ENCODE peak calls at places on chromosomes 13 and 19, in seven cellular contexts. One of them, this sample, is unnamed. For H3K9me3, the result is how much of the 10 kb centered on the place peaks cover.

GRCh38 chr13:77379508-77379907 is 52.6 kb upstream of the MYCBP2 start:
- DNase-seq in esophagus squamous epithelium: no peak
- DNase-seq in psoas muscle: no peak
- DNase-seq in suprapubic skin: no peak
- DNase-seq in left ventricle myocardium inferior: no peak
- DNase-seq in AG04450: no peak
- DNase-seq in right atrium auricular region: no peak
- DNase-seq in this sample: no peak

GRCh38 chr13:101398920-101399319 is 17.4 kb downstream of the NALCN start:
- DNase-seq in esophagus squamous epithelium: no peak
- DNase-seq in psoas muscle: no peak
- DNase-seq in suprapubic skin: no peak
- DNase-seq in left ventricle myocardium inferior: no peak
- DNase-seq in AG04450: no peak
- DNase-seq in right atrium auricular region: no peak
- DNase-seq in this sample: no peak

GRCh38 chr19:41691268-41691970 is 3.3 kb upstream of the CEACAM7 start:
- DNase-seq in esophagus squamous epithelium: no peak
- DNase-seq in psoas muscle: no peak
- DNase-seq in suprapubic skin: no peak
- DNase-seq in left ventricle myocardium inferior: no peak
- DNase-seq in AG04450: no peak
- DNase-seq in right atrium auricular region: peak
- DNase-seq in this sample: no peak

GRCh38 chr19:12994701-12995595 is at the start of gene NFIX:
- DNase-seq in esophagus squamous epithelium: no peak
- DNase-seq in psoas muscle: peak
- DNase-seq in suprapubic skin: peak
- DNase-seq in left ventricle myocardium inferior: peak
- DNase-seq in AG04450: no peak
- DNase-seq in right atrium auricular region: no peak
- DNase-seq in this sample: peak

GRCh38 chr19:1837625-1838105 is 10.6 kb downstream of the REXO1 start:
- DNase-seq in esophagus squamous epithelium: no peak
- DNase-seq in psoas muscle: no peak
- DNase-seq in suprapubic skin: no peak
- DNase-seq in left ventricle myocardium inferior: peak
- DNase-seq in AG04450: no peak
- DNase-seq in right atrium auricular region: no peak
- DNase-seq in this sample: no peak

GRCh38 chr19:18904334-18905057 is 8.5 kb upstream of the CERS1 start:
- DNase-seq in esophagus squamous epithelium: no peak
- DNase-seq in psoas muscle: no peak
- DNase-seq in suprapubic skin: no peak
- DNase-seq in left ventricle myocardium inferior: no peak
- DNase-seq in AG04450: no peak
- DNase-seq in right atrium auricular region: no peak
- DNase-seq in this sample: no peak

GRCh38 chr19:18506545-18506944 is 15.3 kb downstream of the ELL start:
- DNase-seq in esophagus squamous epithelium: no peak
- DNase-seq in psoas muscle: no peak
- DNase-seq in suprapubic skin: no peak
- DNase-seq in left ventricle myocardium inferior: no peak
- DNase-seq in AG04450: no peak
- DNase-seq in right atrium auricular region: no peak
- DNase-seq in this sample: no peak

GRCh38 chr19:42010245-42011126 is 16.5 kb upstream of the ATP1A3 start:
- DNase-seq in esophagus squamous epithelium: no peak
- DNase-seq in psoas muscle: peak
- DNase-seq in suprapubic skin: no peak
- DNase-seq in left ventricle myocardium inferior: no peak
- DNase-seq in AG04450: no peak
- DNase-seq in right atrium auricular region: no peak
- DNase-seq in this sample: no peak

GRCh38 chr19:12997225-12997966 is 2.1 kb downstream of the NFIX start:
- DNase-seq in esophagus squamous epithelium: no peak
- DNase-seq in psoas muscle: no peak
- DNase-seq in suprapubic skin: no peak
- DNase-seq in left ventricle myocardium inferior: no peak
- DNase-seq in AG04450: no peak
- DNase-seq in right atrium auricular region: no peak
- DNase-seq in this sample: no peak

GRCh38 chr19:31357315-31357673 is 8.1 kb upstream of the TSHZ3 start:
- DNase-seq in esophagus squamous epithelium: no peak
- DNase-seq in psoas muscle: no peak
- DNase-seq in suprapubic skin: no peak
- DNase-seq in left ventricle myocardium inferior: no peak
- DNase-seq in AG04450: no peak
- DNase-seq in right atrium auricular region: no peak
- DNase-seq in this sample: no peak

GRCh38 chr19:48674216-48674809 is 1.5 kb upstream of the NTN5 start:
- DNase-seq in esophagus squamous epithelium: no peak
- DNase-seq in psoas muscle: no peak
- DNase-seq in suprapubic skin: no peak
- DNase-seq in left ventricle myocardium inferior: no peak
- DNase-seq in AG04450: no peak
- DNase-seq in right atrium auricular region: no peak
- DNase-seq in this sample: no peak

GRCh38 chr13:73090116-73090811 is 31.5 kb downstream of the KLF5 start:
- DNase-seq in esophagus squamous epithelium: no peak
- DNase-seq in psoas muscle: no peak
- DNase-seq in suprapubic skin: no peak
- DNase-seq in left ventricle myocardium inferior: no peak
- DNase-seq in AG04450: peak
- DNase-seq in right atrium auricular region: no peak
- DNase-seq in this sample: no peak

GRCh38 chr19:53977429-53977990 is 13.9 kb upstream of the CACNG6 start:
- DNase-seq in esophagus squamous epithelium: no peak
- DNase-seq in psoas muscle: peak
- DNase-seq in suprapubic skin: no peak
- DNase-seq in left ventricle myocardium inferior: peak
- DNase-seq in AG04450: peak
- DNase-seq in right atrium auricular region: peak
- DNase-seq in this sample: peak

GRCh38 chr19:44452367-44452766 is 4.1 kb upstream of the ZNF229 start:
- DNase-seq in esophagus squamous epithelium: no peak
- DNase-seq in psoas muscle: no peak
- DNase-seq in suprapubic skin: no peak
- DNase-seq in left ventricle myocardium inferior: no peak
- DNase-seq in AG04450: no peak
- DNase-seq in right atrium auricular region: no peak
- DNase-seq in this sample: no peak
- H3K9me3 ChIP-seq in esophagus squamous epithelium: half or more
- H3K9me3 ChIP-seq in psoas muscle: under half
- H3K9me3 ChIP-seq in suprapubic skin: half or more
- H3K9me3 ChIP-seq in left ventricle myocardium inferior: half or more
- H3K9me3 ChIP-seq in AG04450: under half
- H3K9me3 ChIP-seq in right atrium auricular region: under half
- H3K9me3 ChIP-seq in this sample: under half

DNA sequence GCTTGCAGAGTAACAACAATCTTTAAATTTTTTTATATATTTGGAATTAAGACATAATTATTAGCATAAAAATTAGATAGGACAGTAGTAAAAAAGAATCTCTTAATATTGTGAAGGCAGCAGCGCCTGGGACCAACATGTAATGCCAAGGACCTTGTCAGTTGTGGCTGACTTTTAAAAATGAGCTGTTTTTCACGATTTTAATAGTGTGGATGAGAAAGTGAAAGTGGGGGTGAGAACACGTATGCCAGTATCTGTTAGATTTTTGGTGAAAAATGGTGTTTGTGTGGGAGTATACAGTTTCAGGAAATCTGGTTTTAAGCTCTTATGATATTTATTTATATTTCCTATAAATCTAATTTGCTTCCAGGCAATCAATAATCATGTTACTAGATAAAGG is 125.2 kb downstream of the LMO7 start:
- DNase-seq in esophagus squamous epithelium: no peak
- DNase-seq in psoas muscle: no peak
- DNase-seq in suprapubic skin: no peak
- DNase-seq in left ventricle myocardium inferior: no peak
- DNase-seq in AG04450: no peak
- DNase-seq in right atrium auricular region: no peak
- DNase-seq in this sample: no peak
- H3K27ac ChIP-seq in esophagus squamous epithelium: peak
- H3K27ac ChIP-seq in psoas muscle: peak
- H3K27ac ChIP-seq in suprapubic skin: peak
- H3K27ac ChIP-seq in left ventricle myocardium inferior: peak
- H3K27ac ChIP-seq in AG04450: no peak
- H3K27ac ChIP-seq in right atrium auricular region: peak
- H3K27ac ChIP-seq in this sample: peak

DNA sequence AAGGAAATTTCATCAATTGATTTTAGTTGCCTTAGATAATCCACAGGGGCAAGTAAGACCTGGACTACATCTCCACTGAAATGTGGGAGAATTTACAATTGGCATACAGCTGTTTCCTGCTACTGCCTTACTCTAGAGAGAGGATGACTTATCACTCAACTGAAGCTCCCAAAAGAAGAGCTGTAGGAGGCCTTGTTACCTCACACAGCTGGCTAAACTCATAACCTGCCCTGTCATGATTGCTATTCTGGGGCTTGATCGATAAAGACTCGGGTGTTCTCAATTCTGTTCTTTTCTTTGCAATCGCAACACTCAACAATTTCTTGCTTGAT is 1396.4 kb downstream of the EFNB2 start:
- DNase-seq in esophagus squamous epithelium: no peak
- DNase-seq in psoas muscle: no peak
- DNase-seq in suprapubic skin: no peak
- DNase-seq in left ventricle myocardium inferior: no peak
- DNase-seq in AG04450: no peak
- DNase-seq in right atrium auricular region: no peak
- DNase-seq in this sample: no peak
- H3K4me3 ChIP-seq in esophagus squamous epithelium: no peak
- H3K4me3 ChIP-seq in psoas muscle: no peak
- H3K4me3 ChIP-seq in suprapubic skin: peak
- H3K4me3 ChIP-seq in left ventricle myocardium inferior: peak
- H3K4me3 ChIP-seq in AG04450: no peak
- H3K4me3 ChIP-seq in right atrium auricular region: peak
- H3K4me3 ChIP-seq in this sample: peak

GRCh38 chr19:43895727-43896126 is 39.4 kb downstream of the ZNF45 start:
- DNase-seq in esophagus squamous epithelium: no peak
- DNase-seq in psoas muscle: no peak
- DNase-seq in suprapubic skin: no peak
- DNase-seq in left ventricle myocardium inferior: no peak
- DNase-seq in AG04450: no peak
- DNase-seq in right atrium auricular region: no peak
- DNase-seq in this sample: no peak

GRCh38 chr19:43902399-43902798 is 32.7 kb downstream of the ZNF45 start:
- DNase-seq in esophagus squamous epithelium: no peak
- DNase-seq in psoas muscle: no peak
- DNase-seq in suprapubic skin: no peak
- DNase-seq in left ventricle myocardium inferior: no peak
- DNase-seq in AG04450: no peak
- DNase-seq in right atrium auricular region: no peak
- DNase-seq in this sample: no peak

GRCh38 chr19:43906774-43907173 is 28.3 kb downstream of the ZNF45 start:
- DNase-seq in esophagus squamous epithelium: no peak
- DNase-seq in psoas muscle: no peak
- DNase-seq in suprapubic skin: no peak
- DNase-seq in left ventricle myocardium inferior: no peak
- DNase-seq in AG04450: no peak
- DNase-seq in right atrium auricular region: no peak
- DNase-seq in this sample: no peak

GRCh38 chr19:43905897-43906296 is 29.2 kb downstream of the ZNF45 start:
- DNase-seq in esophagus squamous epithelium: no peak
- DNase-seq in psoas muscle: no peak
- DNase-seq in suprapubic skin: no peak
- DNase-seq in left ventricle myocardium inferior: no peak
- DNase-seq in AG04450: no peak
- DNase-seq in right atrium auricular region: no peak
- DNase-seq in this sample: no peak

GRCh38 chr19:43901395-43902390 is 33.4 kb downstream of the ZNF45 start:
- DNase-seq in esophagus squamous epithelium: peak
- DNase-seq in psoas muscle: peak
- DNase-seq in suprapubic skin: peak
- DNase-seq in left ventricle myocardium inferior: peak
- DNase-seq in AG04450: peak
- DNase-seq in right atrium auricular region: peak
- DNase-seq in this sample: peak
- H3K9me3 ChIP-seq in esophagus squamous epithelium: half or more
- H3K9me3 ChIP-seq in psoas muscle: half or more
- H3K9me3 ChIP-seq in suprapubic skin: under half
- H3K9me3 ChIP-seq in left ventricle myocardium inferior: half or more
- H3K9me3 ChIP-seq in AG04450: under half
- H3K9me3 ChIP-seq in right atrium auricular region: under half
- H3K9me3 ChIP-seq in this sample: under half

DNA sequence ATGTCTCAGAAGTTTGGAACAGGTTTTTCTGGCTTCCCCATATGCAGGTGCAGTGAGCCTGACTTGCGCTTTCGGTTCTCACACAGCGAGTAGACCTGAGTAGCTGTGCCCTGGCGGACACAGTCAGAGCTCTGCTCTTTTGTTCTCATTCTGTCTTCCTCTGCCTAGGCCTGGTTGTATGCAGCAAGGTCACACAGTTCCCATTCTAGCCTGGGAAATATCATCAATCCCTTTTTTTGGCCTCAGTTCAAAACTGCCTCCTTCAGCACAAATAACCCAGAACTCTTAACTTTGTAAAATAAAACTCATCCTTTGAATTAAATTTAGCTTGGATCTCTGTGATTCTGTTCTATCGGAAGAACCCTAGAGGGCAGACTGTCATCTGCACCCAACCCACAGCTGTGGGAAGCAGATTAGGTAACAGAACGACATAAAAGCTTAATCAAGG is 10.2 kb downstream of the OXGR1 start:
- DNase-seq in esophagus squamous epithelium: no peak
- DNase-seq in psoas muscle: no peak
- DNase-seq in suprapubic skin: no peak
- DNase-seq in left ventricle myocardium inferior: no peak
- DNase-seq in AG04450: no peak
- DNase-seq in right atrium auricular region: no peak
- DNase-seq in this sample: no peak
- H3K27ac ChIP-seq in esophagus squamous epithelium: peak
- H3K27ac ChIP-seq in psoas muscle: no peak
- H3K27ac ChIP-seq in suprapubic skin: peak
- H3K27ac ChIP-seq in left ventricle myocardium inferior: peak
- H3K27ac ChIP-seq in AG04450: no peak
- H3K27ac ChIP-seq in right atrium auricular region: no peak
- H3K27ac ChIP-seq in this sample: no peak

GRCh38 chr19:22422220-22422619 is at the start of gene ZNF98:
- DNase-seq in esophagus squamous epithelium: no peak
- DNase-seq in psoas muscle: peak
- DNase-seq in suprapubic skin: no peak
- DNase-seq in left ventricle myocardium inferior: peak
- DNase-seq in AG04450: no peak
- DNase-seq in right atrium auricular region: peak
- DNase-seq in this sample: peak
- H3K4me3 ChIP-seq in esophagus squamous epithelium: peak
- H3K4me3 ChIP-seq in psoas muscle: no peak
- H3K4me3 ChIP-seq in suprapubic skin: peak
- H3K4me3 ChIP-seq in left ventricle myocardium inferior: peak
- H3K4me3 ChIP-seq in AG04450: no peak
- H3K4me3 ChIP-seq in right atrium auricular region: peak
- H3K4me3 ChIP-seq in this sample: peak

GRCh38 chr13:70905035-70905434 is 796.8 kb upstream of the KLHL1 start:
- DNase-seq in esophagus squamous epithelium: no peak
- DNase-seq in psoas muscle: no peak
- DNase-seq in suprapubic skin: no peak
- DNase-seq in left ventricle myocardium inferior: no peak
- DNase-seq in AG04450: no peak
- DNase-seq in right atrium auricular region: no peak
- DNase-seq in this sample: no peak
- H3K9me3 ChIP-seq in esophagus squamous epithelium: under half
- H3K9me3 ChIP-seq in psoas muscle: under half
- H3K9me3 ChIP-seq in suprapubic skin: under half
- H3K9me3 ChIP-seq in left ventricle myocardium inferior: under half
- H3K9me3 ChIP-seq in AG04450: under half
- H3K9me3 ChIP-seq in right atrium auricular region: under half
- H3K9me3 ChIP-seq in this sample: under half